ENCODE peak calls at places on chromosome 10, in seven cellular contexts. T is fibroblast of mammary gland, E is testis, U is IMR-90, J is fibroblast of pulmonary artery, C is SK-N-SH, N is left ventricle myocardium inferior. W is an unnamed sample.

GRCh38 chr10:103569877-103570276 is 76.4 kb downstream of the NEURL1 start:
- DNase-seq in T (no peak), E (no peak), C (no peak), J (no peak), U (no peak), N (no peak), W (no peak)

GRCh38 chr10:51489009-51489408 is 210.4 kb downstream of the CSTF2T start:
- DNase-seq in J (no peak), C (no peak), U (no peak), T (no peak), N (no peak), E (no peak), W (no peak)

GRCh38 chr10:68647928-68648327 is 73.1 kb upstream of the CCAR1 start:
- DNase-seq in J (peak; percentile 70), U (peak; percentile 89), C (no peak), T (peak; percentile 96), E (no peak), N (no peak), W (no peak)

GRCh38 chr10:48284002-48284546 is 9.6 kb upstream of the FRMPD2 start:
- DNase-seq in C (no peak), N (no peak), E (no peak), T (peak; percentile 10), U (no peak), J (no peak), W (no peak)

GRCh38 chr10:24223953-24224352 is 15.0 kb downstream of the KIAA1217 start:
- DNase-seq in N (no peak), J (peak; percentile 54), T (peak; percentile 17), U (no peak), E (peak; percentile 35), C (no peak), W (no peak)

GRCh38 chr10:59006511-59007306 is 169.7 kb upstream of the PHYHIPL start:
- DNase-seq in E (peak; percentile 40), N (no peak), J (peak; percentile 80), T (peak; percentile 95), C (no peak), U (peak; percentile 48), W (no peak)

GRCh38 chr10:35214607-35215020 is 88.0 kb downstream of the CREM start:
- DNase-seq in U (no peak), C (no peak), E (no peak), T (no peak), J (no peak), N (no peak), W (no peak)

GRCh38 chr10:7389346-7389745 is 21.5 kb downstream of the SFMBT2 start:
- DNase-seq in E (no peak), J (no peak), C (no peak), N (no peak), U (no peak), T (no peak), W (no peak)

GRCh38 chr10:92181575-92181974 is 109.3 kb downstream of the CPEB3 start:
- DNase-seq in J (peak; percentile 27), E (no peak), T (no peak), U (no peak), N (no peak), C (no peak), W (no peak)

GRCh38 chr10:28281726-28282325 is 21.0 kb downstream of the MPP7 start:
- DNase-seq in N (no peak), J (no peak), U (no peak), T (no peak), E (no peak), C (no peak), W (no peak)

GRCh38 chr10:44961931-44962750 is 2.5 kb downstream of the RASSF4 start:
- DNase-seq in U (no peak), E (no peak), C (no peak), J (no peak), N (no peak), T (no peak), W (no peak)

GRCh38 chr10:131314148-131314547 is 2.6 kb upstream of the TCERG1L start:
- DNase-seq in C (no peak), T (no peak), U (no peak), E (no peak), J (no peak), N (no peak), W (no peak)

DNA sequence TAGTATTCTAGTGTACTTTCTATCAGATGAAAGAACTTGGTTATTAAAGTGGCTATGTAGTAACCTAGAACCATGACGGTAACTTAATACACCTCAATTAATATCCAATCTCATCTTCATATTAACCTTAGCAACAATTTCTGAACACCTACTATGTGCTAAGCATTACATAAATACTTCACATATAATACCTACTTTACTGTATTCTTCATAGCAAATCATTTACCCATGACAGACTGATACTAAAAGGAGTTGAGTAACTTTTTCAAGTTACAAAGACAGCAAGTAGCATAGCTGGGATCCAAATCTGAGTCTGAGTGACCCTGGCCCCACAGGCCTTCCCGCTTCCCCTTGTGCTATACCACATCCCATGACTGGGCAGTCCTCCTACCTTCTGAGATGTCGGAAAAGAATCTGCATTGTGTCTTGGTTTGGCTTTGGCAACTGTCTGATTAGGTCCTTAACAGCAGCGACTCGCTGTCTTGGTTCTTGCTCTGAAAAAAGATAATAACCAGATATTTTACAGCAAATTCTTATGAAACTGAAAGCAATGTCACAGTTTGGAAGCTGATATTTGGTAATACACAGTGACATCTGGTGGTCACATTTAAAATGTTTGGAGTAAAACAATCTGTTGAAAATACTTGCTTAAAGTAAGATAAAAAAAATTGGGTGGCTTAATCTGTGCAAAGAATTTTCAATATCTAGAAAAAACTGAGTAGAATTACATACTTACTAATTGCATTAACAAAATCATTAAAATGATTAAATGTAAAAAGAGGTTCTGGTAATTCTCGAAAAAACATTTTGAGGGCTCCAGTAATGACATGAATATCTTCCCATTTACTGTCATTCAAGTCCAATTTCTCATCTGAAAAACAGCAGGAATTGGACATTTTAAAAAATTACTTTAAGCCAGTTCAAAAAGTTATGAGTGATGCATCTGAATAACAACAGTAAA is 120.1 kb downstream of the ARHGAP12 start:
- DNase-seq in T (peak; percentile 82), E (peak; percentile 23), U (peak; percentile 80), C (peak; percentile 32), J (peak; percentile 89), N (no peak), W (peak; percentile 28)
- TF ChIP-seq CTCF in T (peak; percentile 37), E (peak; percentile 67), U (peak; percentile 66), C (peak; percentile 72), J (peak; percentile 33), N (peak; percentile 68), W (no peak)

DNA sequence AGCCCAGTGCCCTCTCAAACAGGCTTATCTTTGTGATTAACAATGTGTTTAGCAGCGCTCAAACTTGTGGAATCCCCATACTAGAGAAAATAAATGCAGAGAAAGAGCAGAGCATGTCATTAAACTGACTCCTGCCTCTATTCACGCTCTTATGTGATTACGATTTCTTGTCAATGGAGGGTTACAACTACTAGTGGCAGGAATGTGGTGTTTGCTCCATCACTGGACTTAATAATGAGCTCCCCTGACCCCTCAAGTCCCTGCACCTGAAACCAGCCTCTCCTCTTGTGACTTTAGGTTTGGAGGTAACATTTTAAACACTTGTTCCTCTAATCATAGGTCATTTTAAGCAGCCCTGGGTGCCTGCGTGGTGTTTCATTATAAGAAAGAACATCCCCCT is 121.9 kb downstream of the PLPP4 start:
- DNase-seq in E (no peak), T (no peak), N (no peak), U (no peak), J (no peak), C (no peak), W (no peak)
- TF ChIP-seq CTCF in E (no peak), T (no peak), N (no peak), U (no peak), J (no peak), C (no peak), W (no peak)

GRCh38 chr10:6086375-6087233 is 2.2 kb upstream of the RBM17 start:
- DNase-seq in C (peak; percentile 83), U (peak; percentile 85), T (peak; percentile 91), J (peak; percentile 94), N (peak; percentile 91), E (peak; percentile 95), W (peak; percentile 78)

GRCh38 chr10:6092731-6093130 is 3.9 kb downstream of the RBM17 start:
- DNase-seq in J (no peak), T (no peak), N (no peak), U (no peak), E (no peak), C (no peak), W (no peak)

GRCh38 chr10:6088721-6089333 is at the start of gene RBM17:
- DNase-seq in U (peak; percentile 97), N (peak; percentile 95), E (peak; percentile 99), J (peak; percentile 98), T (peak; percentile 96), C (peak; percentile 96), W (peak; percentile 95)

GRCh38 chr10:6091630-6092029 is 2.8 kb downstream of the RBM17 start:
- DNase-seq in E (no peak), N (no peak), J (peak; percentile 70), U (no peak), C (no peak), T (no peak), W (no peak)

DNA sequence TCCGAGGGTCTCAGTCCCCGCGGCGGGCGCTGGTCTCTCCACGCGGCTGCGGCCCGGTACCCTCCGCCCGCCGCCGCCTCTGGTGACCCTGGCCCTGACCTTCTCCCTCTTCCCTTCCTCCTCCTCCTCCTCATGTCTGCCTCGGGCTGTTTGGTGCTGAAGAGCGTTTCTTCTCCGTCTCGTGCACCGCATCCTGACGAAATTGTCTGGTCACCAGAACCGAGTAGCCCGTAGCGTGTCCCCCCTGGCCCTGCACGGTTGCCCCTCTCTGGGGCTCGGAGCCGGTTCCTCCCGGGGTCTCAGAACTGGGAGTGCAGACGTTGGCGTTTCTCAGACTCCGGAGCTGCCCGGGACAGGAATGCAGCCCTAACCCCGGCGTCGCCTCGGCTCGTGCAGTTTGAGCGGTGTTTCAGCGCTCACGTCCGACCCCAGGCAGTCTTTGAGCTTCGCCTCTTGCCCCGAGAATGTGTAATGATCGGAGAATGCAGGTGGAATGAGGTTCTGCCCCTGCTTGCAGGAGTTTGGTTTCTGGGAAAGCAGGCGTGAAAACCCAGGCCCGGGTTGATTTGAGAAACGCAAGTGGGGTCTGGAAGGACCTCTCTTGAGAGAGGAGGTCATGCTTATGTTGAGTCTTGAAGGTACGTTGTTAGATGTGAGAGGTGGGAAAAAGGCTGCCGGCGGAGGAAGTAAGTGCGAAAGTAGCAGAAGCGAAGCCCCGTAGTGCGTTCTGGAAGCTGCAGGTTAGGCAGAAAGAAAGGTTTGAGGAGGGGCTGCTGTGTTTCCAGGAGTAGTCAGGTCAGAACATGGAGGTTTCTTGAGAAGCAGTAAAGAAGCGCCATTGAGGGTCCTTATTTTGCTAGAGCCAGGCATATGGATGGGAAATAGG is 743 bp downstream of the RBM17 start:
- DNase-seq in N (no peak), T (no peak), C (peak; percentile 59), E (peak; percentile 40), J (no peak), U (no peak), W (no peak)
- TF ChIP-seq CTCF in N (no peak), T (no peak), C (no peak), E (no peak), J (no peak), U (no peak), W (no peak)

GRCh38 chr10:80444646-80445319 is 9.3 kb upstream of the TSPAN14 start:
- DNase-seq in J (peak; percentile 85), T (peak; percentile 72), U (peak; percentile 74), C (peak; percentile 58), N (peak; percentile 60), E (peak; percentile 83), W (peak; percentile 72)

GRCh38 chr10:80442879-80443278 is 11.2 kb upstream of the TSPAN14 start:
- DNase-seq in U (no peak), C (peak; percentile 50), T (no peak), E (no peak), N (no peak), J (no peak), W (no peak)

GRCh38 chr10:80441831-80442230 is 12.3 kb upstream of the TSPAN14 start:
- DNase-seq in N (no peak), E (peak; percentile 21), T (no peak), J (no peak), C (no peak), U (no peak), W (no peak)

GRCh38 chr10:80444124-80444523 is 10.0 kb upstream of the TSPAN14 start:
- DNase-seq in N (no peak), J (no peak), T (no peak), E (no peak), U (no peak), C (no peak), W (no peak)

GRCh38 chr10:80443531-80443974 is 10.6 kb upstream of the TSPAN14 start:
- DNase-seq in C (peak; percentile 75), U (no peak), J (peak; percentile 63), N (no peak), T (no peak), E (peak; percentile 84), W (peak; percentile 54)
- TF ChIP-seq CTCF in C (peak; percentile 58), U (peak; percentile 15), J (peak; percentile 59), N (peak; percentile 67), T (peak; percentile 33), E (peak; percentile 45), W (peak; percentile 39)

W was measured in GM13976.